ENCODE peak calls at places on chromosomes 5 and 9, in six cellular contexts. T is K562, I is H1, P is GM23338, X is WTC11, E is HepG2. Q is an unnamed sample.

GRCh38 chr9:30504502-30504905 is 1879.9 kb upstream of the ACO1 start:
- DNase-seq in T (no peak), I (no peak), P (no peak), X (no peak), E (no peak), Q (no peak)

GRCh38 chr5:20601678-20602100 is 613.7 kb upstream of the CDH18 start:
- DNase-seq in T (no peak), I (peak; percentile 69), P (peak; percentile 78), X (peak; percentile 61), E (no peak), Q (no peak)

GRCh38 chr9:23229764-23230434 is 596.1 kb downstream of the ELAVL2 start:
- DNase-seq in T (no peak), I (no peak), P (peak; percentile 69), X (no peak), E (no peak), Q (no peak)

GRCh38 chr9:134028575-134029247 is 3.4 kb downstream of the BRD3OS start:
- DNase-seq in T (no peak), I (no peak), P (peak; percentile 19), X (no peak), E (peak; percentile 29), Q (no peak)

GRCh38 chr9:16304301-16304700 is 566.2 kb downstream of the BNC2 start:
- DNase-seq in T (no peak), I (no peak), P (no peak), X (no peak), E (no peak), Q (no peak)

GRCh38 chr9:126116351-126117157 is 210.1 kb upstream of the MVB12B start:
- DNase-seq in T (no peak), I (no peak), P (no peak), X (no peak), E (no peak), Q (no peak)

GRCh38 chr9:136103651-136104487 is 8.8 kb upstream of the NACC2 start:
- DNase-seq in T (no peak), I (no peak), P (peak; percentile 71), X (peak; percentile 62), E (no peak), Q (no peak)

GRCh38 chr5:172830876-172831662 is 3.0 kb upstream of the ERGIC1 start:
- DNase-seq in T (no peak), I (no peak), P (no peak), X (no peak), E (no peak), Q (no peak)

GRCh38 chr9:121360975-121361374 is 9.1 kb downstream of the STOM start:
- DNase-seq in T (no peak), I (no peak), P (no peak), X (no peak), E (no peak), Q (no peak)

GRCh38 chr9:17219261-17219660 is 84.4 kb downstream of the CNTLN start:
- DNase-seq in T (no peak), I (no peak), P (no peak), X (no peak), E (no peak), Q (no peak)

DNA sequence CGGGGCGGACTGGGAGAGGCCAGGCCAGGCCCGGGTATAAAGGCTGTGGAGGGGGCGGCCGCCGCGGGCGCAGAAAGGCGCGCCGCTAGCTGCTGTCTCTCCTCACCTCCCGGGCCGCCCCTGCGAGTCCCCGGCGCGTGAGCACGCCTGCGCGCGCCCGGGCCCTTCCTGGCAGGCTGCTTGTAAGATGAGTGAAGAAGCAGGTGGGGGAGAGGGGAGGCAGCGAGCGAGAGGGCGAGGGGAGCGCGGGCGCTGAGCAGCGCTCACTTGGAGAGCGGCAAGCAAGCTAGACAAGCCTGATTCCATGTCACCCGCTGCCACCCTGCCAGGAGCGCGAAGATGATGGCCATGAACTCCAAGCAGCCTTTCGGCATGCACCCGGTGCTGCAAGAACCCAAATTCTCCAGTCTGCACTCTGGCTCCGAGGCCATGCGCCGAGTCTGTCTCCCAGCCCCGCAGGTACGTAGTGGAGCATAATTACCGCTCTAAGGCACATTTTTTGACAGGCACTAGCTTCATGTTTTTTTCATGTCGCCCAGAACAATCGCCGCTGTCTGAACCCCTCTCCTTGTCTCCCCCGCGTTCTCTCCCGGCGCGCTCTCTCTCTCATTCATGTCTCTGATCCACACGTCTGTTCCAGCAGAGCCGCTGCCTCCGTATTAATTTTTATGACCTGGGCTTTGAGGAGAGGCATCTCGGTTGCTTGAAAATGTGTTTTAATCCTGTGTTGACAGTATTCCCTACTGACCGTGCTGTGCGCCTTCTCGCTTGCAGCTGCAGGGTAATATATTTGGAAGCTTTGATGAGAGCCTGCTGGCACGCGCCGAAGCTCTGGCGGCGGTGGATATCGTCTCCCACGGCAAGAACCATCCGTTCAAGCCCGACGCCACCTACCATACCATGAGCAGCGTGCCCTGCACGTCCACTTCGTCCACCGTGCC is at the start of gene POU4F3:
- DNase-seq in T (no peak), I (peak; percentile 68), P (peak; percentile 86), X (peak; percentile 74), E (no peak), Q (no peak)
- TF ChIP-seq CREB1 in T (no peak), I (no peak), P (no peak), X (no peak), E (no peak), Q (no peak)

GRCh38 chr9:114080773-114081440 is 2.8 kb upstream of the AMBP start:
- DNase-seq in T (no peak), I (no peak), P (no peak), X (no peak), E (peak; percentile 99), Q (no peak)

GRCh38 chr9:114080195-114080772 is 2.2 kb upstream of the AMBP start:
- DNase-seq in T (no peak), I (no peak), P (no peak), X (no peak), E (no peak), Q (no peak)

GRCh38 chr9:114082017-114082735 is 4.1 kb upstream of the AMBP start:
- DNase-seq in T (peak; percentile 85), I (no peak), P (peak; percentile 96), X (peak; percentile 92), E (peak; percentile 98), Q (peak; percentile 25)

GRCh38 chr9:114083693-114084092 is 5.6 kb upstream of the AMBP start:
- DNase-seq in T (no peak), I (no peak), P (no peak), X (no peak), E (no peak), Q (no peak)

DNA sequence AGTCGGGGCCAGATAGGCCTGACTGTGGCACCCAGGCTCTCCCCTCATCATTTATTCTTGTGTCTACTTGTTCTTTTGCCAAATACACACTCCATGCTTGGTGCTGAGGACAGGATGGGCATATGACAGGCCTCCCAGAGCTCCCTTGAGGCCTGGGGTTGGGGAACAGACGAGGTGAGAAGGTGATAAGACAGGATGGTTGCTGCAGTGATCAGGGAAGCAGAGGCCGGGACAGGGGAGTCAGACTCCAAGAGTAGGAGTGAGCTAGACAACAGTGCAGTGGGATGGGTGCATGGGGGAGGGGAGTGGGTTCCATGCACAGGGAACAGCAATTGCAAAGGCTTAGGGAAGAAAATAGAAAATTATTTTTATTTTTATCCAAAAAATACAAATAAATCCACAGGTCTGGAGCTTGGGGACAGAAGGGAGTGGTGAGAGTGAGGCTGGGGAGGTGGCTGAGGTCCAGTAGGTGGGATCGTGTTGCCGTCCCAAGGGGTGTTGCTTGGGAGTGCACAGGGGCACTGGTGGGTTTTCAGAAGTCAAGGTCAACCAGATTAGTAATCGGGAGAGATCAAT is 3.4 kb upstream of the AMBP start:
- DNase-seq in T (no peak), I (no peak), P (no peak), X (no peak), E (peak; percentile 84), Q (no peak)
- TF ChIP-seq CREB1 in T (no peak), I (no peak), P (no peak), X (no peak), E (no peak), Q (no peak)

GRCh38 chr5:98606961-98607360 is 166.5 kb upstream of the RGMB start:
- DNase-seq in T (no peak), I (no peak), P (no peak), X (no peak), E (no peak), Q (no peak)

GRCh38 chr5:98602534-98603112 is 170.8 kb upstream of the RGMB start:
- DNase-seq in T (no peak), I (no peak), P (no peak), X (no peak), E (no peak), Q (no peak)

GRCh38 chr5:98605010-98605425 is 168.4 kb upstream of the RGMB start:
- DNase-seq in T (no peak), I (no peak), P (no peak), X (no peak), E (no peak), Q (no peak)

GRCh38 chr5:98604301-98604700 is 169.2 kb upstream of the RGMB start:
- DNase-seq in T (no peak), I (no peak), P (no peak), X (no peak), E (no peak), Q (no peak)

DNA sequence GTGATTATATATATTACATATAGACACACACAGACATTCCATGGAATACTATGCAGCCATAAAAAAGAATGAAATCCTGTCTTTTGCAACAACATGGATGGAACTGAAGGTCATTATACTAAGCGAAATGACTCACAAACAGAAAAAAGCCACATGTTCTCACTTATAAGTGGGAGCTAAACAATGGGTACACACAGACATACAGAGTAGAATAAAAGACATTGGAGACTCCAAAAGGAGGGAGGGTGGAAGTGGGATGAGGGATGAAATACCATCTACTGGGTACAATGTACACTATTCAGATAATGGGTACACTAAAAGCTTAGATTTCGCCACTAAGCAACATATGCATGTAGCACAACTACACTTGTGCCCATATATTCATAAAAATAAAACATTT is 170.0 kb upstream of the RGMB start:
- DNase-seq in T (no peak), I (no peak), P (no peak), X (no peak), E (no peak), Q (no peak)
- TF ChIP-seq CREB1 in T (no peak), I (no peak), P (no peak), X (no peak), E (no peak), Q (no peak)

GRCh38 chr5:475704-476101 is 32.7 kb downstream of the EXOC3 start:
- DNase-seq in T (no peak), I (no peak), P (no peak), X (no peak), E (no peak), Q (no peak)
- TF ChIP-seq CREB1 in T (no peak), I (no peak), P (no peak), X (no peak), E (no peak), Q (no peak)

GRCh38 chr5:167850901-167851300 is 440.5 kb upstream of the WWC1 start:
- DNase-seq in T (no peak), I (no peak), P (no peak), X (no peak), E (no peak), Q (no peak)
- TF ChIP-seq CREB1 in T (no peak), I (no peak), P (no peak), X (no peak), E (no peak), Q (no peak)

GRCh38 chr5:116442095-116442534 is 132.5 kb downstream of the SEMA6A start:
- DNase-seq in T (no peak), I (no peak), P (peak; percentile 48), X (no peak), E (no peak), Q (no peak)
- TF ChIP-seq CREB1 in T (no peak), I (no peak), P (no peak), X (no peak), E (no peak), Q (no peak)